ENCODE peak calls at places on chromosomes 2 and 18, in seven cellular contexts. One of them, this sample, is unnamed.

GRCh38 chr18:25518716-25519053 is 166.7 kb upstream of the ZNF521 start:
- DNase-seq in HS-5: no peak
- DNase-seq in T-helper 9 cell: no peak
- DNase-seq in AG09309: no peak
- DNase-seq in endodermal cell: no peak
- DNase-seq in natural killer cell: no peak
- DNase-seq in CD8-positive, alpha-beta T cell: no peak
- DNase-seq in this sample: no peak

GRCh38 chr2:47072018-47072691 is 83.0 kb downstream of the STPG4 start:
- DNase-seq in HS-5: no peak
- DNase-seq in T-helper 9 cell: no peak
- DNase-seq in AG09309: peak; percentile 97
- DNase-seq in endodermal cell: no peak
- DNase-seq in natural killer cell: no peak
- DNase-seq in CD8-positive, alpha-beta T cell: no peak
- DNase-seq in this sample: peak; percentile 86

GRCh38 chr18:22191346-22191710 is 21.9 kb downstream of the GATA6 start:
- DNase-seq in HS-5: no peak
- DNase-seq in T-helper 9 cell: no peak
- DNase-seq in AG09309: no peak
- DNase-seq in endodermal cell: peak; percentile 5
- DNase-seq in natural killer cell: no peak
- DNase-seq in CD8-positive, alpha-beta T cell: no peak
- DNase-seq in this sample: no peak

GRCh38 chr2:43340945-43341356 is 114.5 kb upstream of the ZFP36L2 start:
- DNase-seq in HS-5: peak; percentile 61
- DNase-seq in T-helper 9 cell: no peak
- DNase-seq in AG09309: no peak
- DNase-seq in endodermal cell: no peak
- DNase-seq in natural killer cell: no peak
- DNase-seq in CD8-positive, alpha-beta T cell: no peak
- DNase-seq in this sample: no peak

GRCh38 chr2:46964835-46965560 is 49.4 kb upstream of the MCFD2 start:
- DNase-seq in HS-5: no peak
- DNase-seq in T-helper 9 cell: no peak
- DNase-seq in AG09309: no peak
- DNase-seq in endodermal cell: peak; percentile 35
- DNase-seq in natural killer cell: no peak
- DNase-seq in CD8-positive, alpha-beta T cell: no peak
- DNase-seq in this sample: no peak

GRCh38 chr2:240134466-240134865 is 1.6 kb downstream of the COPS9 start:
- DNase-seq in HS-5: no peak
- DNase-seq in T-helper 9 cell: no peak
- DNase-seq in AG09309: no peak
- DNase-seq in endodermal cell: peak; percentile 33
- DNase-seq in natural killer cell: peak; percentile 4
- DNase-seq in CD8-positive, alpha-beta T cell: no peak
- DNase-seq in this sample: peak; percentile 9

GRCh38 chr2:12278217-12278755 is 438.4 kb upstream of the TRIB2 start:
- DNase-seq in HS-5: no peak
- DNase-seq in T-helper 9 cell: no peak
- DNase-seq in AG09309: no peak
- DNase-seq in endodermal cell: no peak
- DNase-seq in natural killer cell: no peak
- DNase-seq in CD8-positive, alpha-beta T cell: no peak
- DNase-seq in this sample: no peak

GRCh38 chr2:11753452-11753885 is 7.0 kb downstream of the LPIN1 start:
- DNase-seq in HS-5: no peak
- DNase-seq in T-helper 9 cell: no peak
- DNase-seq in AG09309: no peak
- DNase-seq in endodermal cell: no peak
- DNase-seq in natural killer cell: no peak
- DNase-seq in CD8-positive, alpha-beta T cell: no peak
- DNase-seq in this sample: no peak

GRCh38 chr2:227536445-227536844 is 62.2 kb upstream of the SCYGR2 start:
- DNase-seq in HS-5: no peak
- DNase-seq in T-helper 9 cell: no peak
- DNase-seq in AG09309: no peak
- DNase-seq in endodermal cell: no peak
- DNase-seq in natural killer cell: no peak
- DNase-seq in CD8-positive, alpha-beta T cell: no peak
- DNase-seq in this sample: no peak

GRCh38 chr2:126945118-126945517 is 46.4 kb downstream of the TEX51 start:
- DNase-seq in HS-5: no peak
- DNase-seq in T-helper 9 cell: no peak
- DNase-seq in AG09309: no peak
- DNase-seq in endodermal cell: no peak
- DNase-seq in natural killer cell: no peak
- DNase-seq in CD8-positive, alpha-beta T cell: no peak
- DNase-seq in this sample: no peak

GRCh38 chr2:18047896-18048657 is 169.6 kb downstream of the KCNS3 start:
- DNase-seq in HS-5: peak; percentile 30
- DNase-seq in T-helper 9 cell: no peak
- DNase-seq in AG09309: peak; percentile 66
- DNase-seq in endodermal cell: no peak
- DNase-seq in natural killer cell: no peak
- DNase-seq in CD8-positive, alpha-beta T cell: no peak
- DNase-seq in this sample: peak; percentile 24

GRCh38 chr2:128319773-128320608 is 1.3 kb upstream of the HS6ST1 start:
- DNase-seq in HS-5: no peak
- DNase-seq in T-helper 9 cell: no peak
- DNase-seq in AG09309: no peak
- DNase-seq in endodermal cell: peak; percentile 67
- DNase-seq in natural killer cell: no peak
- DNase-seq in CD8-positive, alpha-beta T cell: no peak
- DNase-seq in this sample: peak; percentile 30

GRCh38 chr2:80393996-80394395 is 89.4 kb upstream of the LRRTM1 start:
- DNase-seq in HS-5: no peak
- DNase-seq in T-helper 9 cell: no peak
- DNase-seq in AG09309: no peak
- DNase-seq in endodermal cell: no peak
- DNase-seq in natural killer cell: no peak
- DNase-seq in CD8-positive, alpha-beta T cell: no peak
- DNase-seq in this sample: no peak

GRCh38 chr2:120261387-120262006 is 8.8 kb downstream of the RALB start:
- DNase-seq in HS-5: no peak
- DNase-seq in T-helper 9 cell: no peak
- DNase-seq in AG09309: no peak
- DNase-seq in endodermal cell: no peak
- DNase-seq in natural killer cell: no peak
- DNase-seq in CD8-positive, alpha-beta T cell: no peak
- DNase-seq in this sample: no peak

GRCh38 chr18:68660355-68661183 is 54.3 kb downstream of the TMX3 start:
- DNase-seq in HS-5: peak; percentile 6
- DNase-seq in T-helper 9 cell: no peak
- DNase-seq in AG09309: peak; percentile 20
- DNase-seq in endodermal cell: no peak
- DNase-seq in natural killer cell: no peak
- DNase-seq in CD8-positive, alpha-beta T cell: no peak
- DNase-seq in this sample: no peak

GRCh38 chr2:233072838-233073237 is 12.7 kb downstream of the INPP5D start:
- DNase-seq in HS-5: no peak
- DNase-seq in T-helper 9 cell: no peak
- DNase-seq in AG09309: no peak
- DNase-seq in endodermal cell: peak; percentile 49
- DNase-seq in natural killer cell: peak; percentile 12
- DNase-seq in CD8-positive, alpha-beta T cell: no peak
- DNase-seq in this sample: no peak

GRCh38 chr18:58496231-58496630 is 132.7 kb downstream of the ALPK2 start:
- DNase-seq in HS-5: peak; percentile 23
- DNase-seq in T-helper 9 cell: no peak
- DNase-seq in AG09309: peak; percentile 89
- DNase-seq in endodermal cell: no peak
- DNase-seq in natural killer cell: no peak
- DNase-seq in CD8-positive, alpha-beta T cell: no peak
- DNase-seq in this sample: no peak

GRCh38 chr18:79507546-79508480 is 112.1 kb downstream of the NFATC1 start:
- DNase-seq in HS-5: no peak
- DNase-seq in T-helper 9 cell: no peak
- DNase-seq in AG09309: no peak
- DNase-seq in endodermal cell: no peak
- DNase-seq in natural killer cell: no peak
- DNase-seq in CD8-positive, alpha-beta T cell: no peak
- DNase-seq in this sample: peak; percentile 82

GRCh38 chr18:45467307-45467706 is 148.0 kb upstream of the SLC14A2 start:
- DNase-seq in HS-5: no peak
- DNase-seq in T-helper 9 cell: no peak
- DNase-seq in AG09309: no peak
- DNase-seq in endodermal cell: no peak
- DNase-seq in natural killer cell: no peak
- DNase-seq in CD8-positive, alpha-beta T cell: no peak
- DNase-seq in this sample: no peak

GRCh38 chr2:160254363-160254762 is 54.3 kb upstream of the ITGB6 start:
- DNase-seq in HS-5: no peak
- DNase-seq in T-helper 9 cell: no peak
- DNase-seq in AG09309: no peak
- DNase-seq in endodermal cell: no peak
- DNase-seq in natural killer cell: no peak
- DNase-seq in CD8-positive, alpha-beta T cell: no peak
- DNase-seq in this sample: no peak

GRCh38 chr2:41922177-41922576 is 125.6 kb upstream of the PKDCC start:
- DNase-seq in HS-5: no peak
- DNase-seq in T-helper 9 cell: no peak
- DNase-seq in AG09309: no peak
- DNase-seq in endodermal cell: no peak
- DNase-seq in natural killer cell: no peak
- DNase-seq in CD8-positive, alpha-beta T cell: no peak
- DNase-seq in this sample: no peak

GRCh38 chr18:34222025-34222395 is 2.7 kb downstream of the NOL4 start:
- DNase-seq in HS-5: no peak
- DNase-seq in T-helper 9 cell: no peak
- DNase-seq in AG09309: no peak
- DNase-seq in endodermal cell: peak; percentile 78
- DNase-seq in natural killer cell: no peak
- DNase-seq in CD8-positive, alpha-beta T cell: no peak
- DNase-seq in this sample: no peak

GRCh38 chr2:143937563-143938346 is 582.2 kb downstream of the ZEB2 start:
- DNase-seq in HS-5: no peak
- DNase-seq in T-helper 9 cell: no peak
- DNase-seq in AG09309: no peak
- DNase-seq in endodermal cell: peak; percentile 48
- DNase-seq in natural killer cell: no peak
- DNase-seq in CD8-positive, alpha-beta T cell: no peak
- DNase-seq in this sample: peak; percentile 46

This sample was measured in testis.